ENCODE peak calls at places on chromosomes 7 and 10, in nine cellular contexts. One of them, this sample, is unnamed.

GRCh38 chr7:13851756-13852155 is 137.7 kb downstream of the ETV1 start:
- DNase-seq in A549: no peak
- DNase-seq in testis: no peak
- DNase-seq in upper lobe of left lung: no peak
- DNase-seq in IMR-90: peak
- DNase-seq in adrenal gland: no peak
- DNase-seq in ovary: no peak
- DNase-seq in GM12892: no peak
- DNase-seq in tibial nerve: no peak
- DNase-seq in this sample: no peak

GRCh38 chr7:117993377-117994003 is 120.2 kb upstream of the CTTNBP2 start:
- DNase-seq in A549: peak
- DNase-seq in testis: peak
- DNase-seq in upper lobe of left lung: no peak
- DNase-seq in IMR-90: peak
- DNase-seq in adrenal gland: no peak
- DNase-seq in ovary: no peak
- DNase-seq in GM12892: no peak
- DNase-seq in tibial nerve: no peak
- DNase-seq in this sample: peak

GRCh38 chr10:73650537-73651331 is 5.1 kb downstream of the SYNPO2L start:
- DNase-seq in A549: no peak
- DNase-seq in testis: no peak
- DNase-seq in upper lobe of left lung: no peak
- DNase-seq in IMR-90: peak
- DNase-seq in adrenal gland: no peak
- DNase-seq in ovary: no peak
- DNase-seq in GM12892: no peak
- DNase-seq in tibial nerve: no peak
- DNase-seq in this sample: no peak

GRCh38 chr7:144416341-144416740 is 12.8 kb upstream of the NOBOX start:
- DNase-seq in A549: no peak
- DNase-seq in testis: no peak
- DNase-seq in upper lobe of left lung: no peak
- DNase-seq in IMR-90: no peak
- DNase-seq in adrenal gland: no peak
- DNase-seq in ovary: no peak
- DNase-seq in GM12892: no peak
- DNase-seq in tibial nerve: no peak
- DNase-seq in this sample: no peak

GRCh38 chr10:3139135-3139910 is 33.3 kb downstream of the PITRM1 start:
- DNase-seq in A549: peak
- DNase-seq in testis: no peak
- DNase-seq in upper lobe of left lung: no peak
- DNase-seq in IMR-90: no peak
- DNase-seq in adrenal gland: no peak
- DNase-seq in ovary: no peak
- DNase-seq in GM12892: no peak
- DNase-seq in tibial nerve: no peak
- DNase-seq in this sample: no peak

GRCh38 chr10:31749981-31750850 is 178.4 kb downstream of the ARHGAP12 start:
- DNase-seq in A549: no peak
- DNase-seq in testis: peak
- DNase-seq in upper lobe of left lung: peak
- DNase-seq in IMR-90: no peak
- DNase-seq in adrenal gland: no peak
- DNase-seq in ovary: peak
- DNase-seq in GM12892: no peak
- DNase-seq in tibial nerve: peak
- DNase-seq in this sample: no peak

GRCh38 chr10:70255329-70256299 is 22.4 kb upstream of the PPA1 start:
- DNase-seq in A549: no peak
- DNase-seq in testis: peak
- DNase-seq in upper lobe of left lung: peak
- DNase-seq in IMR-90: no peak
- DNase-seq in adrenal gland: no peak
- DNase-seq in ovary: no peak
- DNase-seq in GM12892: no peak
- DNase-seq in tibial nerve: no peak
- DNase-seq in this sample: peak

GRCh38 chr7:151695856-151696555 is 176.3 kb upstream of the RHEB start:
- DNase-seq in A549: no peak
- DNase-seq in testis: no peak
- DNase-seq in upper lobe of left lung: no peak
- DNase-seq in IMR-90: no peak
- DNase-seq in adrenal gland: no peak
- DNase-seq in ovary: no peak
- DNase-seq in GM12892: no peak
- DNase-seq in tibial nerve: no peak
- DNase-seq in this sample: no peak

GRCh38 chr7:29447828-29448227 is 115.8 kb upstream of the PRR15 start:
- DNase-seq in A549: no peak
- DNase-seq in testis: no peak
- DNase-seq in upper lobe of left lung: no peak
- DNase-seq in IMR-90: no peak
- DNase-seq in adrenal gland: no peak
- DNase-seq in ovary: no peak
- DNase-seq in GM12892: no peak
- DNase-seq in tibial nerve: no peak
- DNase-seq in this sample: no peak

GRCh38 chr10:82813856-82814255 is 938.9 kb downstream of the NRG3 start:
- DNase-seq in A549: no peak
- DNase-seq in testis: no peak
- DNase-seq in upper lobe of left lung: no peak
- DNase-seq in IMR-90: no peak
- DNase-seq in adrenal gland: no peak
- DNase-seq in ovary: no peak
- DNase-seq in GM12892: no peak
- DNase-seq in tibial nerve: no peak
- DNase-seq in this sample: no peak

GRCh38 chr10:123669901-123670300 is 3.7 kb downstream of the GPR26 start:
- DNase-seq in A549: no peak
- DNase-seq in testis: no peak
- DNase-seq in upper lobe of left lung: no peak
- DNase-seq in IMR-90: no peak
- DNase-seq in adrenal gland: no peak
- DNase-seq in ovary: no peak
- DNase-seq in GM12892: no peak
- DNase-seq in tibial nerve: no peak
- DNase-seq in this sample: no peak

GRCh38 chr10:96719850-96720421 is 378 bp downstream of the PIK3AP1 start:
- DNase-seq in A549: peak
- DNase-seq in testis: peak
- DNase-seq in upper lobe of left lung: peak
- DNase-seq in IMR-90: no peak
- DNase-seq in adrenal gland: peak
- DNase-seq in ovary: peak
- DNase-seq in GM12892: peak
- DNase-seq in tibial nerve: peak
- DNase-seq in this sample: no peak

GRCh38 chr10:89602919-89603318 is 42.1 kb downstream of the PANK1 start:
- DNase-seq in A549: no peak
- DNase-seq in testis: no peak
- DNase-seq in upper lobe of left lung: no peak
- DNase-seq in IMR-90: no peak
- DNase-seq in adrenal gland: no peak
- DNase-seq in ovary: no peak
- DNase-seq in GM12892: no peak
- DNase-seq in tibial nerve: no peak
- DNase-seq in this sample: no peak

GRCh38 chr7:52447781-52448180 is 587.7 kb upstream of the POM121L12 start:
- DNase-seq in A549: no peak
- DNase-seq in testis: no peak
- DNase-seq in upper lobe of left lung: no peak
- DNase-seq in IMR-90: no peak
- DNase-seq in adrenal gland: no peak
- DNase-seq in ovary: no peak
- DNase-seq in GM12892: no peak
- DNase-seq in tibial nerve: no peak
- DNase-seq in this sample: no peak

GRCh38 chr10:79148452-79149344 is 79.9 kb downstream of the ZMIZ1 start:
- DNase-seq in A549: peak
- DNase-seq in testis: peak
- DNase-seq in upper lobe of left lung: no peak
- DNase-seq in IMR-90: peak
- DNase-seq in adrenal gland: peak
- DNase-seq in ovary: peak
- DNase-seq in GM12892: no peak
- DNase-seq in tibial nerve: peak
- DNase-seq in this sample: peak

GRCh38 chr10:28382520-28383269 is 79.8 kb upstream of the MPP7 start:
- DNase-seq in A549: peak
- DNase-seq in testis: no peak
- DNase-seq in upper lobe of left lung: no peak
- DNase-seq in IMR-90: peak
- DNase-seq in adrenal gland: no peak
- DNase-seq in ovary: no peak
- DNase-seq in GM12892: no peak
- DNase-seq in tibial nerve: no peak
- DNase-seq in this sample: no peak

GRCh38 chr7:33243319-33243881 is 114.0 kb downstream of the BBS9 start:
- DNase-seq in A549: peak
- DNase-seq in testis: no peak
- DNase-seq in upper lobe of left lung: no peak
- DNase-seq in IMR-90: peak
- DNase-seq in adrenal gland: no peak
- DNase-seq in ovary: no peak
- DNase-seq in GM12892: no peak
- DNase-seq in tibial nerve: no peak
- DNase-seq in this sample: peak

DNA sequence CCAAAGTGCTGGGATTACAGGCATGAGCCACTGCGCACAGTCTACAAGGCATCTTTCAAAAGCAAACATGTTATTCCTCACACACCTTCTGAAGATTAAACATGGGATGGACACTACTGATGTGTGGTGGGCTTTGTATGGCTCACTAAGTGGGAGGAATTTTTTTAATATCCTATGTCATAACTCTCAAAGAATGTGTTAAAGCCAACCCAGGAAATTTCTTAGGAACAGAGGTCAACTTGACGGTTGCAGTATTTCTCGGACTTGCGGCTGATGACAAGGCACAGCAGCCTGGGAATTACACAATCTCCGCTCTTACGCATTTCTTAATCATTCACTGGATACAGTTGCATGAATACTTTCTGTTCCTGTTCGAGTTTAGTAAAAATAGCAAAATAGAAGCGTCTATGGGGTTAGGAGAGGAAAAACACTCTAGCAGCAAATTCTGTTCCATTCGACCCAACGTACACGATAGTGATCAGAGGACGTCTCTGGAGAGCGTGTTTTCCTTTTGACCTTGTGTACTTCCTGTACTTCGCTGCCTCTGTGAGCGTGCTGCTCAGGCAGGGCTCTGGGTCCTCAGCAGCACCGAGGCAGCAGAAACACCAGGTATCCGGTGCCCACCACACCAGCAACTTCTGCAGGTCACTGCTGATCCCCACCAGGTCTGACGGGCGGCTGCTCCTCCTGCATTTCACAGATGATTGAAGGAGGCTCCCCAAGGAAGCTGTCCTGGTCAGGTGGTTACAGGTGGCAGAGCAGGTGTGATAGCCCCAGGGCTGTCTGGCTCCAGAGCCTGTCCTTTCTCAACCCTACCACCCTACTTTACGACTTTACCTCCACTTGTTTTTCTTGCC is 26.4 kb upstream of the SRGN start:
- DNase-seq in A549: peak
- DNase-seq in testis: peak
- DNase-seq in upper lobe of left lung: no peak
- DNase-seq in IMR-90: peak
- DNase-seq in adrenal gland: peak
- DNase-seq in ovary: peak
- DNase-seq in GM12892: no peak
- DNase-seq in tibial nerve: peak
- DNase-seq in this sample: peak
- TF ChIP-seq POLR2A in A549: no peak
- TF ChIP-seq POLR2A in testis: no peak
- TF ChIP-seq POLR2A in upper lobe of left lung: peak
- TF ChIP-seq POLR2A in IMR-90: peak
- TF ChIP-seq POLR2A in adrenal gland: peak
- TF ChIP-seq POLR2A in ovary: peak
- TF ChIP-seq POLR2A in GM12892: peak
- TF ChIP-seq POLR2A in tibial nerve: no peak
- TF ChIP-seq POLR2A in this sample: no peak

DNA sequence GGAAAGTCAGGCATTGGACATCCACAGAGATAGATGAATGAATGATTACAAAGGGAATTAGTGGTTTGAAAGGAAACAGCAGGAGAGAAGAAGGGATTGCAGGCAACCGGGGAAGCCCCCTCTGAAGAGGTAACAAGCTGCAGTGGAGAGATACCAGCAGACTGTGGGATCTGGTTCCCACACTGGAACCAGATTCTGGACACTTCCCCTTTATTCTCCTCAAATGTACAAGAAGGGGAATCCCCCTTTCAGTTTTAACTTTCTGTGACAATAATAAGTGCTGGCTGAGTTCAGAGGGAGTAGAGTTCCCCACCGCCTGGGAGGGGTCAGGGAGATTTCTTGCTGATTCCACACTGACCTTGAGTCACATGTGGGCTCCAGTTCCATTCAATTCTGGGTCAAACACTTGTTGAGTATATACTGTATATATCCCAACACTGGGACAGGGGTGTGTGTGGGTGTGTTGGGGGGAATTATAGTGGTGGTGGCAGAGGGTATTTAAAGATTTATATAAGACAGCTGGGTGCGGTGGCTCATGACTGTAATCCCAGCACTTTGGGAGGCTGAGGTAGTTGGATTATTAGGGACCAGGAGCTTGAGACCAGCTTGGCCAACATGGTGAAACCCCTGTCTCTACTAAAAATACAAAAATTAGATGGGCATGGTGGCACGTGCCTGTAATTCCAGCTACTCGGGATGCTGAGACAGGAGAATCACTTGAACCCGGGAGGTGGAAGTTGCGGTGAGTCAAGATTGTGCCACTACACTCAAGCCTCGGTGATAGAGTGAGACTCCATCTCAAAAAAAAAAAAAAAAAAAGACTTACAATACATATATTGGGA is 16.5 kb upstream of the DDIT4 start:
- DNase-seq in A549: peak
- DNase-seq in testis: no peak
- DNase-seq in upper lobe of left lung: no peak
- DNase-seq in IMR-90: no peak
- DNase-seq in adrenal gland: peak
- DNase-seq in ovary: no peak
- DNase-seq in GM12892: peak
- DNase-seq in tibial nerve: no peak
- DNase-seq in this sample: no peak
- TF ChIP-seq POLR2A in A549: no peak
- TF ChIP-seq POLR2A in testis: no peak
- TF ChIP-seq POLR2A in upper lobe of left lung: no peak
- TF ChIP-seq POLR2A in IMR-90: no peak
- TF ChIP-seq POLR2A in adrenal gland: no peak
- TF ChIP-seq POLR2A in ovary: no peak
- TF ChIP-seq POLR2A in GM12892: no peak
- TF ChIP-seq POLR2A in tibial nerve: no peak
- TF ChIP-seq POLR2A in this sample: no peak

GRCh38 chr10:11335881-11336430 is 275.5 kb downstream of the USP6NL start:
- DNase-seq in A549: no peak
- DNase-seq in testis: no peak
- DNase-seq in upper lobe of left lung: peak
- DNase-seq in IMR-90: no peak
- DNase-seq in adrenal gland: no peak
- DNase-seq in ovary: no peak
- DNase-seq in GM12892: no peak
- DNase-seq in tibial nerve: no peak
- DNase-seq in this sample: no peak
- TF ChIP-seq POLR2A in A549: no peak
- TF ChIP-seq POLR2A in testis: no peak
- TF ChIP-seq POLR2A in upper lobe of left lung: no peak
- TF ChIP-seq POLR2A in IMR-90: no peak
- TF ChIP-seq POLR2A in adrenal gland: no peak
- TF ChIP-seq POLR2A in ovary: no peak
- TF ChIP-seq POLR2A in GM12892: peak
- TF ChIP-seq POLR2A in tibial nerve: no peak
- TF ChIP-seq POLR2A in this sample: no peak

GRCh38 chr10:61903184-61903990 is 1.9 kb downstream of the ARID5B start:
- DNase-seq in A549: peak
- DNase-seq in testis: peak
- DNase-seq in upper lobe of left lung: peak
- DNase-seq in IMR-90: peak
- DNase-seq in adrenal gland: peak
- DNase-seq in ovary: peak
- DNase-seq in GM12892: peak
- DNase-seq in tibial nerve: peak
- DNase-seq in this sample: no peak
- TF ChIP-seq POLR2A in A549: no peak
- TF ChIP-seq POLR2A in testis: no peak
- TF ChIP-seq POLR2A in upper lobe of left lung: peak
- TF ChIP-seq POLR2A in IMR-90: no peak
- TF ChIP-seq POLR2A in adrenal gland: peak
- TF ChIP-seq POLR2A in ovary: peak
- TF ChIP-seq POLR2A in GM12892: peak
- TF ChIP-seq POLR2A in tibial nerve: peak
- TF ChIP-seq POLR2A in this sample: no peak

This sample was measured in H54.